ENCODE peak calls at places on chromosomes 6 and 20, in eight cellular contexts. One of them, this sample, is unnamed.

GRCh38 chr20:9460518-9460917 is 53.9 kb upstream of the LAMP5 start:
- DNase-seq in breast epithelium: no peak
- DNase-seq in AG04450: no peak
- DNase-seq in adrenal gland: no peak
- DNase-seq in Peyer's patch: no peak
- DNase-seq in AG09309: no peak
- DNase-seq in NB4: no peak
- DNase-seq in spleen: no peak
- DNase-seq in this sample: no peak

GRCh38 chr20:49938173-49939163 is 2.3 kb downstream of the RNF114 start:
- DNase-seq in breast epithelium: no peak
- DNase-seq in AG04450: peak
- DNase-seq in adrenal gland: peak
- DNase-seq in Peyer's patch: peak
- DNase-seq in AG09309: no peak
- DNase-seq in NB4: no peak
- DNase-seq in spleen: peak
- DNase-seq in this sample: peak

GRCh38 chr6:116034327-116034726 is 26.4 kb downstream of the FRK start:
- DNase-seq in breast epithelium: no peak
- DNase-seq in AG04450: no peak
- DNase-seq in adrenal gland: no peak
- DNase-seq in Peyer's patch: no peak
- DNase-seq in AG09309: peak
- DNase-seq in NB4: no peak
- DNase-seq in spleen: no peak
- DNase-seq in this sample: no peak

GRCh38 chr20:24493661-24494459 is 24.4 kb downstream of the SYNDIG1 start:
- DNase-seq in breast epithelium: no peak
- DNase-seq in AG04450: no peak
- DNase-seq in adrenal gland: no peak
- DNase-seq in Peyer's patch: no peak
- DNase-seq in AG09309: no peak
- DNase-seq in NB4: no peak
- DNase-seq in spleen: peak
- DNase-seq in this sample: no peak

GRCh38 chr20:2042400-2042799 is 48.5 kb upstream of the PDYN start:
- DNase-seq in breast epithelium: no peak
- DNase-seq in AG04450: no peak
- DNase-seq in adrenal gland: no peak
- DNase-seq in Peyer's patch: no peak
- DNase-seq in AG09309: peak
- DNase-seq in NB4: no peak
- DNase-seq in spleen: no peak
- DNase-seq in this sample: no peak

GRCh38 chr6:7298113-7298512 is 14.9 kb downstream of the SSR1 start:
- DNase-seq in breast epithelium: no peak
- DNase-seq in AG04450: no peak
- DNase-seq in adrenal gland: no peak
- DNase-seq in Peyer's patch: no peak
- DNase-seq in AG09309: no peak
- DNase-seq in NB4: no peak
- DNase-seq in spleen: no peak
- DNase-seq in this sample: no peak

GRCh38 chr6:157669747-157670216 is 153.3 kb upstream of the SNX9 start:
- DNase-seq in breast epithelium: peak
- DNase-seq in AG04450: peak
- DNase-seq in adrenal gland: peak
- DNase-seq in Peyer's patch: peak
- DNase-seq in AG09309: peak
- DNase-seq in NB4: peak
- DNase-seq in spleen: peak
- DNase-seq in this sample: peak

GRCh38 chr6:90413396-90413795 is 116.8 kb upstream of the BACH2 start:
- DNase-seq in breast epithelium: no peak
- DNase-seq in AG04450: no peak
- DNase-seq in adrenal gland: no peak
- DNase-seq in Peyer's patch: no peak
- DNase-seq in AG09309: no peak
- DNase-seq in NB4: no peak
- DNase-seq in spleen: no peak
- DNase-seq in this sample: no peak

GRCh38 chr6:8061736-8062135 is 2.5 kb downstream of the BLOC1S5 start:
- DNase-seq in breast epithelium: no peak
- DNase-seq in AG04450: no peak
- DNase-seq in adrenal gland: no peak
- DNase-seq in Peyer's patch: no peak
- DNase-seq in AG09309: no peak
- DNase-seq in NB4: no peak
- DNase-seq in spleen: no peak
- DNase-seq in this sample: no peak

GRCh38 chr6:147618927-147619326 is 110.4 kb downstream of the SAMD5 start:
- DNase-seq in breast epithelium: no peak
- DNase-seq in AG04450: no peak
- DNase-seq in adrenal gland: no peak
- DNase-seq in Peyer's patch: no peak
- DNase-seq in AG09309: no peak
- DNase-seq in NB4: peak
- DNase-seq in spleen: no peak
- DNase-seq in this sample: no peak

GRCh38 chr6:134064461-134064860 is 12.0 kb upstream of the SLC2A12 start:
- DNase-seq in breast epithelium: no peak
- DNase-seq in AG04450: no peak
- DNase-seq in adrenal gland: no peak
- DNase-seq in Peyer's patch: no peak
- DNase-seq in AG09309: no peak
- DNase-seq in NB4: no peak
- DNase-seq in spleen: no peak
- DNase-seq in this sample: no peak

GRCh38 chr20:64037498-64038213 is 1.7 kb downstream of the C20orf204 start:
- DNase-seq in breast epithelium: no peak
- DNase-seq in AG04450: no peak
- DNase-seq in adrenal gland: no peak
- DNase-seq in Peyer's patch: no peak
- DNase-seq in AG09309: no peak
- DNase-seq in NB4: peak
- DNase-seq in spleen: no peak
- DNase-seq in this sample: no peak

GRCh38 chr6:50124572-50124971 is 74.8 kb upstream of the DEFB112 start:
- DNase-seq in breast epithelium: no peak
- DNase-seq in AG04450: no peak
- DNase-seq in adrenal gland: no peak
- DNase-seq in Peyer's patch: no peak
- DNase-seq in AG09309: no peak
- DNase-seq in NB4: no peak
- DNase-seq in spleen: no peak
- DNase-seq in this sample: no peak

GRCh38 chr20:49529470-49529869 is 38.5 kb downstream of the PTGIS start:
- DNase-seq in breast epithelium: no peak
- DNase-seq in AG04450: no peak
- DNase-seq in adrenal gland: no peak
- DNase-seq in Peyer's patch: no peak
- DNase-seq in AG09309: no peak
- DNase-seq in NB4: no peak
- DNase-seq in spleen: no peak
- DNase-seq in this sample: no peak

GRCh38 chr6:169953686-169954085 is 202.3 kb downstream of the ERMARD start:
- DNase-seq in breast epithelium: no peak
- DNase-seq in AG04450: no peak
- DNase-seq in adrenal gland: no peak
- DNase-seq in Peyer's patch: no peak
- DNase-seq in AG09309: no peak
- DNase-seq in NB4: no peak
- DNase-seq in spleen: no peak
- DNase-seq in this sample: no peak

GRCh38 chr20:18276821-18277220 is 11.5 kb upstream of the ZNF133 start:
- DNase-seq in breast epithelium: peak
- DNase-seq in AG04450: peak
- DNase-seq in adrenal gland: peak
- DNase-seq in Peyer's patch: peak
- DNase-seq in AG09309: peak
- DNase-seq in NB4: peak
- DNase-seq in spleen: no peak
- DNase-seq in this sample: peak

GRCh38 chr6:89745728-89746127 is 73.9 kb downstream of the MDN1 start:
- DNase-seq in breast epithelium: no peak
- DNase-seq in AG04450: peak
- DNase-seq in adrenal gland: no peak
- DNase-seq in Peyer's patch: no peak
- DNase-seq in AG09309: no peak
- DNase-seq in NB4: no peak
- DNase-seq in spleen: no peak
- DNase-seq in this sample: no peak

GRCh38 chr6:6620752-6621151 is 32.2 kb downstream of the LY86 start:
- DNase-seq in breast epithelium: no peak
- DNase-seq in AG04450: no peak
- DNase-seq in adrenal gland: no peak
- DNase-seq in Peyer's patch: no peak
- DNase-seq in AG09309: no peak
- DNase-seq in NB4: no peak
- DNase-seq in spleen: no peak
- DNase-seq in this sample: no peak

GRCh38 chr6:37647765-37648085 is 50.0 kb downstream of the MDGA1 start:
- DNase-seq in breast epithelium: no peak
- DNase-seq in AG04450: no peak
- DNase-seq in adrenal gland: no peak
- DNase-seq in Peyer's patch: no peak
- DNase-seq in AG09309: no peak
- DNase-seq in NB4: no peak
- DNase-seq in spleen: no peak
- DNase-seq in this sample: no peak

GRCh38 chr6:37646097-37646864 is 51.4 kb downstream of the MDGA1 start:
- DNase-seq in breast epithelium: no peak
- DNase-seq in AG04450: no peak
- DNase-seq in adrenal gland: no peak
- DNase-seq in Peyer's patch: no peak
- DNase-seq in AG09309: no peak
- DNase-seq in NB4: no peak
- DNase-seq in spleen: no peak
- DNase-seq in this sample: no peak

GRCh38 chr6:37646986-37647764 is 50.5 kb downstream of the MDGA1 start:
- DNase-seq in breast epithelium: no peak
- DNase-seq in AG04450: no peak
- DNase-seq in adrenal gland: no peak
- DNase-seq in Peyer's patch: no peak
- DNase-seq in AG09309: no peak
- DNase-seq in NB4: no peak
- DNase-seq in spleen: no peak
- DNase-seq in this sample: no peak

GRCh38 chr6:37650071-37650481 is 47.6 kb downstream of the MDGA1 start:
- DNase-seq in breast epithelium: no peak
- DNase-seq in AG04450: no peak
- DNase-seq in adrenal gland: peak
- DNase-seq in Peyer's patch: no peak
- DNase-seq in AG09309: no peak
- DNase-seq in NB4: no peak
- DNase-seq in spleen: no peak
- DNase-seq in this sample: peak

GRCh38 chr6:37648465-37649330 is 49.0 kb downstream of the MDGA1 start:
- DNase-seq in breast epithelium: no peak
- DNase-seq in AG04450: no peak
- DNase-seq in adrenal gland: no peak
- DNase-seq in Peyer's patch: no peak
- DNase-seq in AG09309: no peak
- DNase-seq in NB4: no peak
- DNase-seq in spleen: no peak
- DNase-seq in this sample: no peak
- H3K4me3 ChIP-seq in breast epithelium: no peak
- H3K4me3 ChIP-seq in AG04450: no peak
- H3K4me3 ChIP-seq in adrenal gland: no peak
- H3K4me3 ChIP-seq in Peyer's patch: peak
- H3K4me3 ChIP-seq in AG09309: no peak
- H3K4me3 ChIP-seq in NB4: no peak
- H3K4me3 ChIP-seq in spleen: no peak
- H3K4me3 ChIP-seq in this sample: peak

DNA sequence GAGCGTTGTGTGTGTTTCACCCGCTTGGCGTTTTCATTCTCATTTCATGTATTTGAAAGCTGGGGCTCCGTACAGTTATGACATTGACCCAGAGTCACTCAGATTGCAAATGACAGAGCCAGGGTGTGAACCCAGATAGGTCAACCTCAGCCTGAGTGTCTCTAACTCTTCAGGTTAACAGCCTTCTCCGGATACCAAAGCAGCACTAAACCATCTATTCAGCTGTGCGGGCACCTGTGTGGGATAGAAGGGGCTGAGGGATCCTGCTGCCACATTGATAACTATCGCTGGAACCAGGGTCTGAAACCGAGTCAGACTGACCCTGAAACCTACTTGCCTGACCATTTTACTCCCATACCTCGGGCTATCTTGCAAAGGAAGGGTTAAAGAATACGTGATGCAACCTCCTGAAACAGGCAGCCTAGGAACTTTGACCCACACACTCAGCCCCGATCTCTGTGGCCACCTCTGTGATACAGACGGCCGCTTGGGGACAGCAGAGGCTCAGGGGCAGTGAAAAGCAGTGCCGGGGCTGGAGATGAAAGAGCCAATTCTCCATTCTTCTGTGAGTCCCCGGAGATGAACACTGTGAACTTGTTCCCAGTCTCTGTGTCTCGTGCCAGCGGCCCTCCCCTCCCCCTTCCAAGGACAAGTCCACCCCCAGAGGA is 233.5 kb upstream of the QKI start:
- DNase-seq in breast epithelium: no peak
- DNase-seq in AG04450: no peak
- DNase-seq in adrenal gland: peak
- DNase-seq in Peyer's patch: peak
- DNase-seq in AG09309: no peak
- DNase-seq in NB4: peak
- DNase-seq in spleen: no peak
- DNase-seq in this sample: peak
- TF ChIP-seq CTCF in breast epithelium: peak
- TF ChIP-seq CTCF in AG04450: peak
- TF ChIP-seq CTCF in adrenal gland: peak
- TF ChIP-seq CTCF in Peyer's patch: peak
- TF ChIP-seq CTCF in AG09309: peak
- TF ChIP-seq CTCF in NB4: peak
- TF ChIP-seq CTCF in spleen: peak
- TF ChIP-seq CTCF in this sample: peak

DNA sequence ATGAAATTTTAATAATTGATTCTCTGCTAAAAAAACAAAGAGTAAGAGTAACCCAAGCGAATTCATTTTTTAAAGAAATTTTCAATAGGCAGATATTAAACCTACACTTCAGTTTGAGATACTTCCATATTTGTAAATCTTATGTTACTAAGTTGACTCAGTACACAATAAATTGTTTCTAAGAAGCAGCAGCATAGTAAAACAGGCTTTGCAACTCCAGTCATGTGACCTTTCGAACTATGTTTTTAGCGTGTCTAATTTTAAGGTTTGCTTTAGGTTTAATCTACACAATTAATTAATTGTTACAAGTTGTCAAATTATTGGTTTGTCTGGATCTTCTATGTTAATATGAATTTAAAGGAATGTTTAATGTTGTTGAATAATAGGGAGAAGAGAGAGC is 708.9 kb upstream of the CITED2 start:
- DNase-seq in breast epithelium: no peak
- DNase-seq in AG04450: no peak
- DNase-seq in adrenal gland: no peak
- DNase-seq in Peyer's patch: no peak
- DNase-seq in AG09309: no peak
- DNase-seq in NB4: no peak
- DNase-seq in spleen: no peak
- DNase-seq in this sample: no peak
- H3K4me3 ChIP-seq in breast epithelium: no peak
- H3K4me3 ChIP-seq in AG04450: no peak
- H3K4me3 ChIP-seq in adrenal gland: no peak
- H3K4me3 ChIP-seq in Peyer's patch: no peak
- H3K4me3 ChIP-seq in AG09309: no peak
- H3K4me3 ChIP-seq in NB4: no peak
- H3K4me3 ChIP-seq in spleen: no peak
- H3K4me3 ChIP-seq in this sample: no peak

GRCh38 chr6:26568601-26569432 is 27.9 kb upstream of the ABT1 start:
- DNase-seq in breast epithelium: peak
- DNase-seq in AG04450: peak
- DNase-seq in adrenal gland: peak
- DNase-seq in Peyer's patch: peak
- DNase-seq in AG09309: no peak
- DNase-seq in NB4: peak
- DNase-seq in spleen: peak
- DNase-seq in this sample: peak
- TF ChIP-seq CTCF in breast epithelium: no peak
- TF ChIP-seq CTCF in AG04450: peak
- TF ChIP-seq CTCF in adrenal gland: no peak
- TF ChIP-seq CTCF in Peyer's patch: no peak
- TF ChIP-seq CTCF in AG09309: peak
- TF ChIP-seq CTCF in NB4: peak
- TF ChIP-seq CTCF in spleen: peak
- TF ChIP-seq CTCF in this sample: peak

This sample was measured in heart right ventricle.